ENCODE peak calls at places on chromosomes 13 and 19, in eight cellular contexts. X, M, S, L, J, B, Z and W are unnamed samples.

GRCh38 chr19:45895519-45895972 is 6.9 kb downstream of the MYPOP start:
- DNase-seq in X (no peak), M (no peak), S (no peak), L (no peak), J (no peak), B (no peak), Z (no peak), W (no peak)

GRCh38 chr13:100269837-100270236 is 180.9 kb downstream of the PCCA start:
- DNase-seq in X (no peak), M (peak; percentile 49), S (peak; percentile 87), L (no peak), J (peak; percentile 73), B (no peak), Z (peak; percentile 26), W (peak; percentile 93)

GRCh38 chr13:113962386-113962785 is 11.5 kb downstream of the C13orf46 start:
- DNase-seq in X (no peak), M (no peak), S (no peak), L (no peak), J (peak; percentile 63), B (no peak), Z (no peak), W (no peak)

GRCh38 chr13:47326061-47326460 is 429.2 kb upstream of the HTR2A start:
- DNase-seq in X (no peak), M (no peak), S (no peak), L (no peak), J (no peak), B (no peak), Z (no peak), W (no peak)

GRCh38 chr13:21478881-21479808 is 20.0 kb upstream of the ZDHHC20 start:
- DNase-seq in X (no peak), M (no peak), S (no peak), L (peak; percentile 72), J (no peak), B (peak; percentile 83), Z (no peak), W (peak; percentile 79)

GRCh38 chr13:94209110-94209509 is 270.4 kb downstream of the DCT start:
- DNase-seq in X (no peak), M (no peak), S (no peak), L (no peak), J (no peak), B (no peak), Z (no peak), W (no peak)

GRCh38 chr19:7914099-7914498 is 531 bp upstream of the TGFBR3L start:
- DNase-seq in X (no peak), M (no peak), S (no peak), L (no peak), J (no peak), B (no peak), Z (no peak), W (no peak)

GRCh38 chr19:40827386-40828247 is 22.6 kb downstream of the CYP2A6 start:
- DNase-seq in X (no peak), M (no peak), S (peak; percentile 23), L (no peak), J (no peak), B (no peak), Z (no peak), W (no peak)

GRCh38 chr13:43831088-43831487 is 44.3 kb upstream of the ENOX1 start:
- DNase-seq in X (no peak), M (no peak), S (no peak), L (no peak), J (no peak), B (no peak), Z (no peak), W (no peak)

GRCh38 chr19:13342672-13343071 is 163.6 kb downstream of the CACNA1A start:
- DNase-seq in X (no peak), M (no peak), S (no peak), L (no peak), J (no peak), B (no peak), Z (no peak), W (no peak)

GRCh38 chr19:41893899-41894298 is 10.9 kb downstream of the ARHGEF1 start:
- DNase-seq in X (no peak), M (no peak), S (no peak), L (no peak), J (no peak), B (peak; percentile 40), Z (no peak), W (no peak)

DNA sequence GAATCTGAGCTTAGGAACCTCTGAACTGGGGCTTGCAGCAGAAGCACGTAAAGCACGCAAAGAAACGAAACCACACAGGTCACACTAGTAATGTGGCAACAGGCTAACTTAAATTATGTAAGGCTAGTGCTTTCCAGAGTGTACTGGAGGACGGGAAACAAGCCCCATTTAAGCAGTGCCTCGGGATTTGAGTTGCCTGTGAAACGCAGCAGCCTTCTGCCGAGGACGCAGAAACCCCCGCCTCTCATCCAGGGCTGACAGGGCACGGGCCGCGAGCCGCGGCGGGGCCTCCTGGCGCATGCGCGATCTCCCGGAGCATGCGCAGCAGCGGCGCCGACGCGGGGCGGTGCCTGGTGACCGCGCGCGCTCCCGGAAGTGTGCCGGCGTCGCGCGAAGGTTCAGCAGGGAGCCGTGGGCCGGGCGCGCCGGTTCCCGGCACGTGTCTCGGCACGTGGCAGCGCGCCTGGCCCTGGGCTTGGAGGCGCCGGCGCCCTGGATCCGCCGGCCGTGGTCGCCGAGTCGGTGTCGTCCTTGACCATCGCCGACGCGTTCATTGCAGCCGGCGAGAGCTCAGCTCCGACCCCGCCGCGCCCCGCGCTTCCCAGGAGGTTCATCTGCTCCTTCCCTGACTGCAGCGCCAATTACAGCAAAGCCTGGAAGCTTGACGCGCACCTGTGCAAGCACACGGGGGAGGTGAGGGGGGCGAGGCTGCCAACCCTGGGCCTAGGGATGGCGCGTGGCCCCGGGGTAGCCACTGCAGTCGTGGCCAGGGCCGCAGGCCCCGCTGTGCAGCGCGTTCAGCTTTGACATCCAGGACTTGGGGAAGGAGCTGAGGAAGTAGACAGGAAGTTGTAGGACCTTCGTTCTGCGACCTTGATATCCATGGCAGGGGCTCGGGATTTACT is at the start of gene GTF3A:
- DNase-seq in X (peak; percentile 87), M (peak; percentile 64), S (peak; percentile 88), L (peak; percentile 54), J (peak; percentile 86), B (peak; percentile 93), Z (peak; percentile 75), W (peak; percentile 91)
- TF ChIP-seq POLR2A in X (peak; percentile 85), M (peak; percentile 72), S (no peak), L (peak; percentile 85), J (peak; percentile 70), B (peak; percentile 97), Z (peak; percentile 56), W (peak; percentile 89)

GRCh38 chr19:16593181-16593580 is 21.0 kb upstream of the SLC35E1 start:
- DNase-seq in X (no peak), M (no peak), S (no peak), L (no peak), J (no peak), B (no peak), Z (no peak), W (no peak)

GRCh38 chr19:16594681-16595091 is 22.5 kb upstream of the SLC35E1 start:
- DNase-seq in X (no peak), M (no peak), S (no peak), L (no peak), J (no peak), B (no peak), Z (no peak), W (no peak)

GRCh38 chr19:16595097-16595496 is 22.9 kb upstream of the SLC35E1 start:
- DNase-seq in X (no peak), M (no peak), S (no peak), L (no peak), J (no peak), B (no peak), Z (no peak), W (no peak)

GRCh38 chr19:16591803-16592556 is 19.8 kb upstream of the SLC35E1 start:
- DNase-seq in X (no peak), M (no peak), S (no peak), L (no peak), J (no peak), B (no peak), Z (no peak), W (no peak)

GRCh38 chr19:16594131-16594586 is 21.9 kb upstream of the SLC35E1 start:
- DNase-seq in X (no peak), M (no peak), S (no peak), L (no peak), J (no peak), B (peak; percentile 64), Z (no peak), W (no peak)
- TF ChIP-seq POLR2A in X (no peak), M (no peak), S (no peak), L (no peak), J (no peak), B (no peak), Z (no peak), W (no peak)

GRCh38 chr19:6535558-6536137 is 4.8 kb downstream of the TNFSF9 start:
- DNase-seq in X (no peak), M (no peak), S (no peak), L (no peak), J (no peak), B (no peak), Z (no peak), W (no peak)

GRCh38 chr19:6533746-6534418 is 3.1 kb downstream of the TNFSF9 start:
- DNase-seq in X (no peak), M (no peak), S (no peak), L (no peak), J (no peak), B (no peak), Z (no peak), W (no peak)

GRCh38 chr19:6533000-6533328 is 2.1 kb downstream of the TNFSF9 start:
- DNase-seq in X (no peak), M (no peak), S (no peak), L (no peak), J (no peak), B (no peak), Z (no peak), W (no peak)

GRCh38 chr19:6534451-6535093 is 3.7 kb downstream of the TNFSF9 start:
- DNase-seq in X (no peak), M (no peak), S (no peak), L (no peak), J (no peak), B (no peak), Z (no peak), W (no peak)

GRCh38 chr19:6536138-6536671 is 5.4 kb downstream of the TNFSF9 start:
- DNase-seq in X (peak; percentile 88), M (no peak), S (peak; percentile 50), L (peak; percentile 91), J (peak; percentile 77), B (peak; percentile 93), Z (no peak), W (peak; percentile 44)
- TF ChIP-seq POLR2A in X (peak; percentile 96), M (no peak), S (no peak), L (peak; percentile 53), J (no peak), B (no peak), Z (no peak), W (no peak)

GRCh38 chr19:11090264-11091032 is 1.2 kb downstream of the LDLR start:
- DNase-seq in X (peak; percentile 88), M (peak; percentile 98), S (peak; percentile 99), L (peak; percentile 86), J (peak; percentile 99), B (peak; percentile 99), Z (peak; percentile 69), W (peak; percentile 91)

GRCh38 chr19:11087870-11088507 is 1.3 kb upstream of the LDLR start:
- DNase-seq in X (no peak), M (no peak), S (no peak), L (no peak), J (no peak), B (no peak), Z (no peak), W (no peak)

GRCh38 chr19:11091343-11092153 is 2.3 kb downstream of the LDLR start:
- DNase-seq in X (no peak), M (peak; percentile 30), S (peak; percentile 67), L (peak; percentile 83), J (peak; percentile 87), B (peak; percentile 84), Z (peak; percentile 49), W (peak; percentile 95)

GRCh38 chr19:11089254-11090013 is at the start of gene LDLR:
- DNase-seq in X (peak; percentile 60), M (peak; percentile 76), S (peak; percentile 85), L (peak; percentile 92), J (peak; percentile 94), B (peak; percentile 94), Z (peak; percentile 59), W (peak; percentile 86)

GRCh38 chr19:11088508-11089253 is 582 bp upstream of the LDLR start:
- DNase-seq in X (no peak), M (peak; percentile 38), S (no peak), L (no peak), J (peak; percentile 71), B (no peak), Z (no peak), W (no peak)
- TF ChIP-seq POLR2A in X (no peak), M (no peak), S (no peak), L (no peak), J (no peak), B (no peak), Z (no peak), W (no peak)